ENCODE peak calls at places on chromosome 6, in seven cellular contexts. Z is activated T-cell treated with anti-CD3 and anti-CD28 coated beads, Interleukin-2, amount 50 U/mL, for 72 hours; Y is cardiac muscle cell; X is tibial nerve; W is activated T-helper 1 cell treated with anti-CD3 and anti-CD28 coated beads, Interleukin-12 subunit alpha, Interleukin-12 subunit beta, Interleukin-2, Interleukin-4 antibody, amounts not matched to agents 30 ng/mL and 10 ng/mL and 1 ng/mL, durations not matched to agents 14 hours and 24 hours and 36 hours; R is left cardiac atrium; O is Ammon's horn. G is an unnamed sample.

GRCh38 chr6:40556881-40557280 is 30.3 kb downstream of the LRFN2 start:
- DNase-seq in Z (no peak), Y (no peak), X (no peak), W (no peak), R (no peak), O (no peak), G (no peak)

GRCh38 chr6:13807691-13808090 is 6.7 kb downstream of the MCUR1 start:
- DNase-seq in Z (no peak), Y (peak), X (no peak), W (no peak), R (no peak), O (no peak), G (no peak)

GRCh38 chr6:93580441-93580840 is 161.1 kb upstream of the EPHA7 start:
- DNase-seq in Z (no peak), Y (no peak), X (no peak), W (no peak), R (no peak), O (no peak), G (no peak)

GRCh38 chr6:39063520-39063919 is 14.9 kb downstream of the GLP1R start:
- DNase-seq in Z (no peak), Y (no peak), X (no peak), W (no peak), R (no peak), O (no peak), G (no peak)

GRCh38 chr6:35385457-35386202 is 43.3 kb downstream of the PPARD start:
- DNase-seq in Z (no peak), Y (peak), X (peak), W (no peak), R (peak), O (no peak), G (peak)

GRCh38 chr6:122887941-122888340 is 98.9 kb downstream of the SMPDL3A start:
- DNase-seq in Z (no peak), Y (no peak), X (no peak), W (no peak), R (no peak), O (no peak), G (no peak)

GRCh38 chr6:52243282-52243893 is 912 bp downstream of the IL17F start:
- DNase-seq in Z (no peak), Y (no peak), X (no peak), W (no peak), R (no peak), O (no peak), G (no peak)

GRCh38 chr6:129631070-129631469 is 78.9 kb downstream of the ARHGAP18 start:
- DNase-seq in Z (no peak), Y (no peak), X (no peak), W (no peak), R (no peak), O (no peak), G (no peak)

GRCh38 chr6:121934461-121934860 is 465.0 kb upstream of the HSF2 start:
- DNase-seq in Z (no peak), Y (no peak), X (no peak), W (no peak), R (no peak), O (no peak), G (no peak)

GRCh38 chr6:16137451-16137801 is 8.5 kb downstream of the MYLIP start:
- DNase-seq in Z (no peak), Y (no peak), X (no peak), W (no peak), R (no peak), O (no peak), G (no peak)

GRCh38 chr6:21970560-21970959 is 326.3 kb downstream of the PRL start:
- DNase-seq in Z (no peak), Y (no peak), X (no peak), W (no peak), R (no peak), O (no peak), G (no peak)

GRCh38 chr6:8391934-8392333 is 43.4 kb downstream of the SLC35B3 start:
- DNase-seq in Z (no peak), Y (no peak), X (no peak), W (no peak), R (no peak), O (no peak), G (no peak)

GRCh38 chr6:125078602-125079321 is 74.8 kb upstream of the TPD52L1 start:
- DNase-seq in Z (no peak), Y (no peak), X (no peak), W (no peak), R (no peak), O (no peak), G (no peak)

GRCh38 chr6:12304487-12304886 is 14.3 kb downstream of the EDN1 start:
- DNase-seq in Z (no peak), Y (no peak), X (no peak), W (no peak), R (no peak), O (no peak), G (no peak)

GRCh38 chr6:132867055-132867454 is 52.7 kb downstream of the RPS12 start:
- DNase-seq in Z (no peak), Y (peak), X (no peak), W (no peak), R (no peak), O (no peak), G (no peak)

GRCh38 chr6:148317051-148317450 is 25.6 kb upstream of the SASH1 start:
- DNase-seq in Z (no peak), Y (no peak), X (no peak), W (no peak), R (no peak), O (no peak), G (no peak)

GRCh38 chr6:111263837-111264236 is 176.5 kb downstream of the SLC16A10 start:
- DNase-seq in Z (peak), Y (peak), X (no peak), W (no peak), R (no peak), O (no peak), G (no peak)

GRCh38 chr6:422423-423061 is 31.0 kb downstream of the IRF4 start:
- DNase-seq in Z (peak), Y (peak), X (no peak), W (peak), R (no peak), O (no peak), G (peak)

GRCh38 chr6:2220154-2220553 is 25.3 kb downstream of the GMDS start:
- DNase-seq in Z (no peak), Y (no peak), X (no peak), W (no peak), R (no peak), O (no peak), G (no peak)

GRCh38 chr6:107820571-107821261 is 3.4 kb downstream of the SCML4 start:
- DNase-seq in Z (peak), Y (peak), X (no peak), W (peak), R (peak), O (peak), G (no peak)

GRCh38 chr6:13725570-13725969 is 13.9 kb upstream of the RANBP9 start:
- DNase-seq in Z (peak), Y (no peak), X (no peak), W (no peak), R (no peak), O (no peak), G (no peak)

GRCh38 chr6:168136001-168136400 is 57.0 kb upstream of the FRMD1 start:
- DNase-seq in Z (no peak), Y (no peak), X (no peak), W (no peak), R (no peak), O (no peak), G (no peak)

GRCh38 chr6:133241088-133241900 is at the start of gene EYA4:
- DNase-seq in Z (no peak), Y (peak), X (no peak), W (no peak), R (peak), O (no peak), G (no peak)

GRCh38 chr6:91860951-91861350 is 1274.1 kb upstream of the MAP3K7 start:
- DNase-seq in Z (no peak), Y (peak), X (no peak), W (no peak), R (no peak), O (no peak), G (no peak)

GRCh38 chr6:82410151-82410621 is 46.6 kb downstream of the TPBG start:
- DNase-seq in Z (no peak), Y (peak), X (no peak), W (no peak), R (no peak), O (no peak), G (no peak)

GRCh38 chr6:45504947-45505346 is 127.2 kb upstream of the SUPT3H start:
- DNase-seq in Z (no peak), Y (peak), X (no peak), W (no peak), R (no peak), O (no peak), G (peak)

GRCh38 chr6:11493979-11494378 is 43.6 kb upstream of the TMEM170B start:
- DNase-seq in Z (no peak), Y (no peak), X (no peak), W (no peak), R (no peak), O (no peak), G (no peak)

GRCh38 chr6:15535495-15536200 is 127.2 kb downstream of the DTNBP1 start:
- DNase-seq in Z (no peak), Y (no peak), X (no peak), W (no peak), R (no peak), O (no peak), G (no peak)

GRCh38 chr6:39225543-39225942 is 3.7 kb downstream of the KCNK5 start:
- DNase-seq in Z (no peak), Y (no peak), X (no peak), W (no peak), R (no peak), O (no peak), G (no peak)

GRCh38 chr6:30820196-30820595 is 64.1 kb upstream of the DDR1 start:
- DNase-seq in Z (no peak), Y (peak), X (no peak), W (no peak), R (peak), O (no peak), G (peak)

GRCh38 chr6:90204327-90204726 is 92.3 kb downstream of the BACH2 start:
- DNase-seq in Z (no peak), Y (no peak), X (no peak), W (no peak), R (no peak), O (no peak), G (no peak)

GRCh38 chr6:130796313-130796905 is 30.8 kb upstream of the SMLR1 start:
- DNase-seq in Z (no peak), Y (peak), X (peak), W (no peak), R (no peak), O (no peak), G (peak)

G was measured in COLO829.